ENCODE peak calls at places on chromosomes 13 and 19, in six cellular contexts. One of them, this sample, is unnamed.

GRCh38 chr13:97072297-97072696 is 78.0 kb upstream of the OXGR1 start:
- DNase-seq in CD4-positive, alpha-beta T cell: no peak
- DNase-seq in RCC 7860: no peak
- DNase-seq in NCI-H1092: no peak
- DNase-seq in nephron progenitor cell: no peak
- DNase-seq in NAMALWA: no peak
- DNase-seq in this sample: no peak

GRCh38 chr13:71831716-71832115 is 35.3 kb downstream of the DACH1 start:
- DNase-seq in NAMALWA: no peak
- DNase-seq in NCI-H1092: no peak
- DNase-seq in CD4-positive, alpha-beta T cell: no peak
- DNase-seq in RCC 7860: no peak
- DNase-seq in nephron progenitor cell: peak; percentile 42
- DNase-seq in this sample: no peak

GRCh38 chr19:46466536-46467199 is 4.7 kb downstream of the PNMA8A start:
- DNase-seq in nephron progenitor cell: no peak
- DNase-seq in RCC 7860: no peak
- DNase-seq in NCI-H1092: no peak
- DNase-seq in CD4-positive, alpha-beta T cell: no peak
- DNase-seq in NAMALWA: peak; percentile 66
- DNase-seq in this sample: peak; percentile 83

GRCh38 chr19:35882074-35882832 is 13.9 kb downstream of the APLP1 start:
- DNase-seq in nephron progenitor cell: no peak
- DNase-seq in CD4-positive, alpha-beta T cell: no peak
- DNase-seq in RCC 7860: peak; percentile 35
- DNase-seq in NAMALWA: peak; percentile 90
- DNase-seq in NCI-H1092: peak; percentile 49
- DNase-seq in this sample: peak; percentile 59

GRCh38 chr19:8441725-8442544 is 2.8 kb upstream of the HNRNPM start:
- DNase-seq in RCC 7860: no peak
- DNase-seq in NCI-H1092: no peak
- DNase-seq in NAMALWA: no peak
- DNase-seq in nephron progenitor cell: no peak
- DNase-seq in CD4-positive, alpha-beta T cell: no peak
- DNase-seq in this sample: no peak

GRCh38 chr13:73428137-73428536 is 369.3 kb downstream of the KLF5 start:
- DNase-seq in NCI-H1092: no peak
- DNase-seq in RCC 7860: no peak
- DNase-seq in NAMALWA: no peak
- DNase-seq in CD4-positive, alpha-beta T cell: no peak
- DNase-seq in nephron progenitor cell: no peak
- DNase-seq in this sample: no peak

GRCh38 chr13:39789451-39789850 is 134.0 kb downstream of the COG6 start:
- DNase-seq in nephron progenitor cell: no peak
- DNase-seq in NCI-H1092: no peak
- DNase-seq in NAMALWA: no peak
- DNase-seq in RCC 7860: no peak
- DNase-seq in CD4-positive, alpha-beta T cell: no peak
- DNase-seq in this sample: no peak

GRCh38 chr19:1469200-1469935 is 9.6 kb downstream of the C19orf25 start:
- DNase-seq in CD4-positive, alpha-beta T cell: no peak
- DNase-seq in NAMALWA: no peak
- DNase-seq in RCC 7860: no peak
- DNase-seq in nephron progenitor cell: peak; percentile 58
- DNase-seq in NCI-H1092: no peak
- DNase-seq in this sample: peak; percentile 73

GRCh38 chr19:42081584-42082258 is 5.8 kb downstream of the ZNF574 start:
- DNase-seq in NCI-H1092: no peak
- DNase-seq in NAMALWA: peak; percentile 79
- DNase-seq in nephron progenitor cell: no peak
- DNase-seq in CD4-positive, alpha-beta T cell: no peak
- DNase-seq in RCC 7860: no peak
- DNase-seq in this sample: peak; percentile 37

GRCh38 chr13:51781246-51782022 is 22.5 kb downstream of the DHRS12 start:
- DNase-seq in nephron progenitor cell: no peak
- DNase-seq in NAMALWA: peak; percentile 40
- DNase-seq in CD4-positive, alpha-beta T cell: no peak
- DNase-seq in RCC 7860: no peak
- DNase-seq in NCI-H1092: no peak
- DNase-seq in this sample: peak; percentile 18

GRCh38 chr13:42970824-42971669 is 21.0 kb downstream of the EPSTI1 start:
- DNase-seq in CD4-positive, alpha-beta T cell: peak; percentile 14
- DNase-seq in nephron progenitor cell: peak; percentile 32
- DNase-seq in NCI-H1092: no peak
- DNase-seq in RCC 7860: peak; percentile 24
- DNase-seq in NAMALWA: peak; percentile 84
- DNase-seq in this sample: peak; percentile 58

GRCh38 chr13:29750178-29750530 is 100.3 kb downstream of the UBL3 start:
- DNase-seq in CD4-positive, alpha-beta T cell: no peak
- DNase-seq in RCC 7860: no peak
- DNase-seq in nephron progenitor cell: no peak
- DNase-seq in NCI-H1092: no peak
- DNase-seq in NAMALWA: no peak
- DNase-seq in this sample: no peak

GRCh38 chr19:22144394-22144793 is 52.4 kb downstream of the ZNF676 start:
- DNase-seq in NAMALWA: no peak
- DNase-seq in nephron progenitor cell: peak; percentile 1
- DNase-seq in NCI-H1092: no peak
- DNase-seq in CD4-positive, alpha-beta T cell: no peak
- DNase-seq in RCC 7860: no peak
- DNase-seq in this sample: peak; percentile 24

This sample was measured in RPMI8226.